ENCODE peak calls at places on chromosome 17, in eight cellular contexts. M is effector CD4-positive, alpha-beta T cell; O is lower leg skin; R is amygdala; C is myocyte; P is astrocyte of the spinal cord; A is stimulated activated CD4-positive, alpha-beta T cell treated with anti-CD3 and anti-CD28 coated beads, Interleukin-1b, Interleukin-23, amount 100 ng/mL, for 24 hours; S is activated naive CD4-positive, alpha-beta T cell treated with anti-CD3 and anti-CD28 coated beads, Interleukin-2, amount 50 U/mL, for 16 hours. Y is an unnamed sample.

GRCh38 chr17:69597898-69598692 is 183.6 kb downstream of the MAP2K6 start:
- DNase-seq in C (no peak), A (no peak), S (no peak), P (peak), M (no peak), O (no peak), R (no peak), Y (no peak)

GRCh38 chr17:69854381-69854780 is 220.6 kb upstream of the KCNJ16 start:
- DNase-seq in O (no peak), A (no peak), M (no peak), S (no peak), C (peak), R (no peak), P (no peak), Y (no peak)

GRCh38 chr17:16954541-16954940 is 17.4 kb downstream of the TNFRSF13B start:
- DNase-seq in C (no peak), R (no peak), P (no peak), O (peak), A (no peak), S (no peak), M (no peak), Y (no peak)

GRCh38 chr17:3524024-3524423 is 33.6 kb downstream of the TRPV3 start:
- DNase-seq in C (no peak), R (no peak), O (no peak), S (no peak), M (no peak), P (no peak), A (no peak), Y (no peak)

GRCh38 chr17:17681744-17682292 is 560 bp downstream of the RAI1 start:
- DNase-seq in C (no peak), A (no peak), S (peak), P (no peak), M (peak), O (peak), R (no peak), Y (peak)

GRCh38 chr17:58046230-58047094 is 36.8 kb upstream of the DYNLL2 start:
- DNase-seq in C (no peak), P (no peak), M (no peak), A (no peak), R (no peak), S (no peak), O (peak), Y (peak)

GRCh38 chr17:53909802-53910201 is 87.1 kb downstream of the KIF2B start:
- DNase-seq in S (no peak), P (no peak), A (no peak), R (no peak), O (no peak), M (no peak), C (no peak), Y (no peak)

GRCh38 chr17:55820675-55821074 is 69.8 kb downstream of the PCTP start:
- DNase-seq in A (no peak), M (no peak), R (no peak), P (no peak), S (no peak), O (no peak), C (no peak), Y (no peak)

GRCh38 chr17:9475259-9475658 is 100.4 kb downstream of the STX8 start:
- DNase-seq in A (no peak), O (no peak), P (no peak), S (no peak), M (no peak), C (peak), R (peak), Y (no peak)

GRCh38 chr17:67139784-67140665 is 95.7 kb downstream of the CACNG1 start:
- DNase-seq in O (no peak), P (peak), M (no peak), R (no peak), A (no peak), C (no peak), S (no peak), Y (no peak)

GRCh38 chr17:42525221-42525620 is 10.8 kb upstream of the NAGLU start:
- DNase-seq in O (no peak), A (no peak), R (no peak), C (no peak), M (no peak), S (no peak), P (peak), Y (no peak)

GRCh38 chr17:58084317-58084981 is 1.2 kb downstream of the DYNLL2 start:
- DNase-seq in O (no peak), A (no peak), P (no peak), C (peak), R (no peak), S (peak), M (peak), Y (peak)

GRCh38 chr17:20922128-20922670 is 120.6 kb downstream of the USP22 start:
- DNase-seq in O (no peak), S (no peak), A (no peak), R (no peak), M (no peak), P (peak), C (peak), Y (no peak)

GRCh38 chr17:41625602-41626001 is 1.2 kb upstream of the KRT17 start:
- DNase-seq in S (no peak), M (no peak), R (no peak), A (no peak), P (peak), C (no peak), O (no peak), Y (no peak)

GRCh38 chr17:78558181-78558850 is 18.9 kb downstream of the DNAH17 start:
- DNase-seq in M (no peak), S (no peak), C (no peak), O (no peak), A (no peak), R (no peak), P (peak), Y (no peak)

GRCh38 chr17:13885953-13886889 is 183.1 kb upstream of the COX10 start:
- DNase-seq in A (no peak), C (peak), M (no peak), P (no peak), O (no peak), S (no peak), R (no peak), Y (no peak)

GRCh38 chr17:62722625-62723024 is 85.5 kb downstream of the MARCHF10 start:
- DNase-seq in C (no peak), S (no peak), M (no peak), R (no peak), P (no peak), A (no peak), O (no peak), Y (no peak)

GRCh38 chr17:76000016-76000754 is 470 bp upstream of the CDK3 start:
- DNase-seq in S (peak), O (no peak), C (peak), P (no peak), R (no peak), A (no peak), M (peak), Y (peak)

GRCh38 chr17:83073389-83074063 is 5.9 kb upstream of the METRNL start:
- DNase-seq in M (no peak), O (no peak), A (no peak), P (no peak), C (no peak), R (no peak), S (no peak), Y (no peak)

GRCh38 chr17:44928950-44929720 is 13.8 kb upstream of the GFAP start:
- DNase-seq in R (no peak), C (peak), M (no peak), O (no peak), S (no peak), A (no peak), P (no peak), Y (no peak)

GRCh38 chr17:76528156-76528527 is 9.4 kb downstream of the CYGB start:
- DNase-seq in M (no peak), S (no peak), C (no peak), A (no peak), R (no peak), O (no peak), P (no peak), Y (no peak)

GRCh38 chr17:35313875-35314409 is 59.5 kb downstream of the SLFN11 start:
- DNase-seq in O (peak), M (peak), A (no peak), S (no peak), R (no peak), P (no peak), C (no peak), Y (peak)

GRCh38 chr17:71342726-71343125 is 778.1 kb upstream of the SOX9 start:
- DNase-seq in P (peak), A (no peak), S (no peak), C (peak), R (no peak), M (no peak), O (no peak), Y (no peak)

GRCh38 chr17:46770439-46770817 is 48.1 kb downstream of the WNT3 start:
- DNase-seq in S (no peak), M (no peak), C (no peak), R (no peak), O (no peak), P (no peak), A (no peak), Y (peak)

GRCh38 chr17:49352587-49353154 is 9.4 kb downstream of the ZNF652 start:
- DNase-seq in O (peak), C (no peak), A (no peak), P (no peak), M (no peak), R (no peak), S (no peak), Y (peak)